ENCODE peak calls at places on chromosomes 4 and X, in six cellular contexts. M, S, F, Q, U and N are unnamed samples.

GRCh38 chr4:15712214-15712613 is 9.3 kb downstream of the BST1 start:
- DNase-seq in M (no peak), S (no peak), F (no peak), Q (no peak), U (no peak), N (no peak)

GRCh38 chrX:13048265-13048664 is 3.8 kb upstream of the FAM9C start:
- DNase-seq in M (no peak), S (no peak), F (no peak), Q (no peak), U (no peak), N (no peak)

GRCh38 chr4:92599044-92599443 is 295.3 kb downstream of the GRID2 start:
- DNase-seq in M (no peak), S (no peak), F (no peak), Q (no peak), U (no peak), N (no peak)

GRCh38 chrX:104343408-104344129 is 88.8 kb upstream of the ESX1 start:
- DNase-seq in M (peak; percentile 91), S (no peak), F (no peak), Q (peak; percentile 62), U (peak; percentile 20), N (peak; percentile 51)

GRCh38 chrX:23668335-23668734 is 1.0 kb downstream of the PRDX4 start:
- DNase-seq in M (no peak), S (no peak), F (no peak), Q (no peak), U (no peak), N (no peak)

GRCh38 chr4:110085131-110085530 is 113.3 kb downstream of the ELOVL6 start:
- DNase-seq in M (no peak), S (no peak), F (peak; percentile 37), Q (no peak), U (no peak), N (no peak)

GRCh38 chrX:3567681-3568080 is 145.8 kb downstream of the PRKX start:
- DNase-seq in M (no peak), S (no peak), F (no peak), Q (no peak), U (no peak), N (no peak)

GRCh38 chr4:145839151-145839550 is 99.5 kb downstream of the ZNF827 start:
- DNase-seq in M (peak; percentile 42), S (no peak), F (no peak), Q (no peak), U (no peak), N (no peak)

GRCh38 chrX:71603618-71604017 is 14.7 kb downstream of the CXCR3 start:
- DNase-seq in M (no peak), S (no peak), F (no peak), Q (no peak), U (no peak), N (no peak)

GRCh38 chr4:18981234-18981615 is 959.7 kb upstream of the LCORL start:
- DNase-seq in M (no peak), S (no peak), F (no peak), Q (no peak), U (no peak), N (no peak)

GRCh38 chr4:34250562-34250961 is 1993.8 kb downstream of the ARAP2 start:
- DNase-seq in M (no peak), S (no peak), F (no peak), Q (no peak), U (no peak), N (no peak)

GRCh38 chr4:38674206-38675144 is 10.5 kb downstream of the KLF3 start:
- DNase-seq in M (no peak), S (no peak), F (no peak), Q (peak; percentile 15), U (no peak), N (peak; percentile 14)
- H3K4me1 ChIP-seq in M (peaks cover 56% of the 10 kb centered on the region), S (peaks cover 39% of the 10 kb centered on the region), F (peaks cover 88% of the 10 kb centered on the region), Q (peaks cover 55% of the 10 kb centered on the region), U (peaks cover 67% of the 10 kb centered on the region), N (peaks cover 43% of the 10 kb centered on the region)

GRCh38 chr4:139017861-139018260 is 2.3 kb downstream of the NOCT start:
- DNase-seq in M (no peak), S (no peak), F (no peak), Q (no peak), U (no peak), N (no peak)

GRCh38 chr4:139014391-139015268 is 951 bp upstream of the NOCT start:
- DNase-seq in M (peak; percentile 56), S (no peak), F (no peak), Q (no peak), U (peak; percentile 77), N (peak; percentile 55)

GRCh38 chr4:139018501-139018900 is 2.9 kb downstream of the NOCT start:
- DNase-seq in M (no peak), S (no peak), F (no peak), Q (no peak), U (no peak), N (no peak)

GRCh38 chr4:139015948-139016451 is 419 bp downstream of the NOCT start:
- DNase-seq in M (peak; percentile 32), S (no peak), F (peak; percentile 39), Q (no peak), U (no peak), N (peak; percentile 48)

DNA sequence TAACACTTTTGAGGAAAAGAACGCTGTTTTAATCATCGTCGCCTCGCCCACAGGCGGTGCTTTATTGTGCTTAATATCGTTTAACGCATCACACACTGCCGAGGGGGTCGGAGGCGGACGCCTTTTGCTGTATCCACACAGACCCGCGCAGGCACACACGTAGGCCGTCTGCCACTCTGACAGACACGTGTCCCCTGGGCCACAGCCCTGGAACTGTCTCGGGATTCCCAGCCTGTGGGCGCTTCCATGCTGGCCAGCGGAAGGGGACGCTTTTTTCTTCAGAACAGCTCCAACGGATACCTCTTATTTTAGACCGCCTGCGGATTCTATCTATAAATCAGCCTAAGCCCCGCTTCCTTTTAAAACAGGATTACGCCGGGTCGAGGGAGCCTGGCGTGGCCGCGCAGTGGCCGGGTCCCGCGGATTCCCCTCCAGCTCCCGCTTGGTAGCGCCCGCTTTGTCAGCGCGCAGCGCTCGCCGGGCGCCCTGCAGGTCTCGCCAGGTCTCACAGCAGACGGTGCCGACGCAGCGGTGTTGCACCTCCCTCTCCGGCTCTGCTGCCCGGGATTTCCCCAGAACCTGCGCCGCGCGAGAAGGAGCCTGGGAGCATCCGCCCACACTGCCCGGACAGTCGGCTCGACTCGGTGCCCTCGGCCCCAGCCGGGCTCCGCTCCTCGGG is at the start of gene NOCT:
- DNase-seq in M (peak; percentile 92), S (peak; percentile 86), F (peak; percentile 88), Q (peak; percentile 95), U (peak; percentile 72), N (peak; percentile 92)
- H3K4me1 ChIP-seq in M (peaks cover 45% of the 10 kb centered on the region), S (peaks cover 2% of the 10 kb centered on the region), F (peaks cover 7% of the 10 kb centered on the region), Q (peaks cover 20% of the 10 kb centered on the region), U (peaks cover 55% of the 10 kb centered on the region), N (peaks cover 37% of the 10 kb centered on the region)

DNA sequence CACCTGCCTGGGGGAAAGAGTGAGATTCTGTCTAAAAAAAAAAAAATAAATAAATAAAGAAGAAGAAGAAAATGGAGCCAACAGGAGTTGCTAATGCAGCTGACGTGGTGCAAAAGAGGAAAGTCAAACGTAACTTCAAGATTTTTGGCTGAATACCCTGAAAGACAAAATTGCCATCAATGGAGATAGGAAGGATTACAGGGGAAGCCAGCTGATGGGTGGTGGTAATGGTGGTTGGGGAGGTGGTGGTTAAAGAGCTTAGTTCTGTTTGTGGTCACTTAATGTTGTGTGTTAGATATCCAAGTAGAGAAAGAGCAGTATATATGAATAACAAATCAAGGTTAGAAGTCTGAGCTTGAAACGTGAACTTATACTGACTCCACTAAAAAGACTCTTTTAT is 225.4 kb downstream of the ARHGAP24 start:
- DNase-seq in M (no peak), S (no peak), F (no peak), Q (no peak), U (no peak), N (no peak)
- H3K4me1 ChIP-seq in M (no peaks in the 10 kb centered on the region), S (no peaks in the 10 kb centered on the region), F (no peaks in the 10 kb centered on the region), Q (peaks cover 3% of the 10 kb centered on the region), U (no peaks in the 10 kb centered on the region), N (no peaks in the 10 kb centered on the region)

DNA sequence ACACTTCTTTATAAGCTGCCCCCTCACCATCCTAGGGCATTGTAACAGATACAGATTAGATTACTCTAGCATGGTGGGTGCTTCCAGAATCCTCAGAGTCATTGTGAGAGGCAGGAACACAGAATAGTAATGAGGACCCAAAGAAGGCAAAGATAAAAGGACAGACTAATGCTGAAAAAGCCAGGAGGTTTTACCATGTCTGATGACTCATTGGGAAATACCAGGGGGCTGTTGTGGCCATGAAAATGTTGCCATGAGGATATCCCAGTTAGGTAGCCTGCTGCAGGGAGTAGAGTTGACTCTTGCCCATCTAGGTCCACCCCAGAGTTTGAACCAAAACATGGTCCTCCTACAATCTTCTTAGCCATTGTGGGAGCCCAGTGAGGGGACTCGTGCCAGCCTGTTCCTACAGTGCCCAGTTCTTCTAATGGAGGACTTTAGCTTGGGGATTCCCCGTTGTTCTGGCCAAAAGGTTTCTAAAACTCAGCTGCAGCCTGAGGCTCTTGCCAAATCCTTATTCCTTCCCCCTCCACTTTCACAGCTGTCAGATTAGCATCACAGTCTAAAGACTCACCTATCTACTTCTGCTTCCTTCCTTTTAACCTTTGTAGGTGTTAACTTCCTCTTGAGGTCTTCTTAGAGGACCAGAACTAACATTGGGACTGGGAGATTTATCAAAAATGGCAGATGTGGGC is 586.0 kb upstream of the AADAT start:
- DNase-seq in M (no peak), S (no peak), F (no peak), Q (peak; percentile 15), U (no peak), N (no peak)
- H3K4me1 ChIP-seq in M (peaks cover 4% of the 10 kb centered on the region), S (no peaks in the 10 kb centered on the region), F (no peaks in the 10 kb centered on the region), Q (peaks cover 3% of the 10 kb centered on the region), U (no peaks in the 10 kb centered on the region), N (no peaks in the 10 kb centered on the region)

DNA sequence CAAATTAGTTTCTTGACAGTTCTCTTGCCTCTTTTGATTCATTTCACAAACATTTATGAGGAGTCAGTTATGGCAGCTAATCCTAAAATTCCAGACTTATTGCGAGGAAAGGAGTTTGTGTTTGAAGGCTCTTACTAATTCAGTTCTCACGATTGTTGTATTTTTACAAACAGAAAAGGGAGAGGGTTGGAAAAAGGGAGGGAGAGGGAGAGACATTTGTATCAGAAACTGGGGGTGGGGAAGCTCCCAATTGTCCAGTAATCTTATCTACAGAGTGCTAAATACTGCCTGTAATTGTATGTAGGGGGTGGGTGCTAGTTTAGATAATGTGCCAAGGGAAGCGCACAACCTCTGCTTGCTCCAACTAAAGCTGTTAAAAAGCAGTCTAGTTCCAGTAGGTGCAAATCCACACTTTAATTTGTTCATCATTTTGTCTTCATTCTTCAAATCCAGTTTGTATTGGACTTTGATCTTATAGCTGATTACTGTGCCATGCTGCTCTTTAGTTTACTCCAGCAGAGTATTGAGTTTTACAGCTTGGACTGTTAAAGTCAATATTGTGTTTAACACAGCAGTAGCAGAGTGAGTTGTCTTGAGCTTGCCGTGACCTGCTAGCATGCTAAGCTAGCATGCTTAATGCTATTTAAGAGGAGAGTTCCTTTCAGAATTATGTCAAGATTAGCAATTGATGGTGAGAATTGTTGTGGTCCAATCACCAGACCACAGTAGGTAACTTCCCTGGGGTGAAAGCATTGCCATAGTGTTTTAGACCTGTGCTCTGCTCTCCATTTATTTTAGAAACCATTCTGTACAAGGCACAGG is 13.9 kb downstream of the FNIP2 start:
- DNase-seq in M (no peak), S (no peak), F (no peak), Q (no peak), U (no peak), N (peak; percentile 21)
- H3K4me1 ChIP-seq in M (peaks cover 10% of the 10 kb centered on the region), S (peaks cover 4% of the 10 kb centered on the region), F (peaks cover 6% of the 10 kb centered on the region), Q (peaks cover 22% of the 10 kb centered on the region), U (peaks cover 42% of the 10 kb centered on the region), N (peaks cover 30% of the 10 kb centered on the region)

GRCh38 chrX:53265771-53266170 is 15.6 kb downstream of the IQSEC2 start:
- DNase-seq in M (no peak), S (no peak), F (no peak), Q (no peak), U (no peak), N (no peak)
- H3K4me1 ChIP-seq in M (no peaks in the 10 kb centered on the region), S (no peaks in the 10 kb centered on the region), F (peaks cover 26% of the 10 kb centered on the region), Q (no peaks in the 10 kb centered on the region), U (peaks cover 88% of the 10 kb centered on the region), N (no peaks in the 10 kb centered on the region)

GRCh38 chrX:134623293-134624045 is 34.8 kb downstream of the PLAC1 start:
- DNase-seq in M (no peak), S (no peak), F (no peak), Q (no peak), U (no peak), N (no peak)
- H3K4me1 ChIP-seq in M (no peaks in the 10 kb centered on the region), S (no peaks in the 10 kb centered on the region), F (no peaks in the 10 kb centered on the region), Q (no peaks in the 10 kb centered on the region), U (peaks cover 27% of the 10 kb centered on the region), N (peaks cover 11% of the 10 kb centered on the region)